ENCODE peak calls at places on chromosomes 3 and 15, in five cellular contexts. One of them, this sample, is unnamed.
A peak's percentile ranks its signal among the peaks of the same experiment; 100 is the strongest.

GRCh38 chr15:38611228-38611627 is 46.6 kb upstream of the RASGRP1 start:
- DNase-seq in uterus: no peak
- DNase-seq in GM23248: no peak
- DNase-seq in heart right ventricle: no peak
- DNase-seq in sigmoid colon: no peak
- DNase-seq in this sample: no peak

GRCh38 chr15:52653451-52653964 is 25.7 kb downstream of the ATOSA start:
- DNase-seq in uterus: no peak
- DNase-seq in heart right ventricle: no peak
- DNase-seq in GM23248: peak; percentile 75
- DNase-seq in sigmoid colon: no peak
- DNase-seq in this sample: no peak

GRCh38 chr3:45223889-45224730 is 2.0 kb downstream of the TMEM158 start:
- DNase-seq in sigmoid colon: no peak
- DNase-seq in GM23248: peak; percentile 82
- DNase-seq in heart right ventricle: no peak
- DNase-seq in uterus: no peak
- DNase-seq in this sample: no peak

GRCh38 chr15:39102431-39102830 is 478.4 kb upstream of the THBS1 start:
- DNase-seq in uterus: no peak
- DNase-seq in GM23248: peak; percentile 31
- DNase-seq in sigmoid colon: no peak
- DNase-seq in heart right ventricle: no peak
- DNase-seq in this sample: no peak

GRCh38 chr3:150743508-150743907 is 19.5 kb downstream of the SIAH2 start:
- DNase-seq in uterus: no peak
- DNase-seq in GM23248: peak; percentile 57
- DNase-seq in sigmoid colon: no peak
- DNase-seq in heart right ventricle: no peak
- DNase-seq in this sample: no peak

GRCh38 chr3:37531071-37531720 is 330.5 kb upstream of the CTDSPL start:
- DNase-seq in GM23248: no peak
- DNase-seq in uterus: no peak
- DNase-seq in sigmoid colon: no peak
- DNase-seq in heart right ventricle: peak; percentile 42
- DNase-seq in this sample: no peak

GRCh38 chr3:152197451-152197850 is 71.3 kb upstream of the MBNL1 start:
- DNase-seq in GM23248: peak; percentile 70
- DNase-seq in sigmoid colon: no peak
- DNase-seq in uterus: no peak
- DNase-seq in heart right ventricle: no peak
- DNase-seq in this sample: no peak

GRCh38 chr3:45321607-45322391 is 66.6 kb upstream of the LARS2 start:
- DNase-seq in GM23248: no peak
- DNase-seq in heart right ventricle: no peak
- DNase-seq in sigmoid colon: no peak
- DNase-seq in uterus: no peak
- DNase-seq in this sample: no peak

GRCh38 chr3:99903844-99904243 is 86.2 kb downstream of the CMSS1 start:
- DNase-seq in sigmoid colon: no peak
- DNase-seq in uterus: no peak
- DNase-seq in heart right ventricle: no peak
- DNase-seq in GM23248: peak; percentile 21
- DNase-seq in this sample: no peak

GRCh38 chr3:38586546-38587520 is 62.7 kb downstream of the SCN5A start:
- DNase-seq in sigmoid colon: no peak
- DNase-seq in GM23248: no peak
- DNase-seq in heart right ventricle: no peak
- DNase-seq in uterus: no peak
- DNase-seq in this sample: no peak

GRCh38 chr15:66269326-66270090 is 16.0 kb upstream of the MEGF11 start:
- DNase-seq in uterus: no peak
- DNase-seq in GM23248: peak; percentile 44
- DNase-seq in heart right ventricle: no peak
- DNase-seq in sigmoid colon: no peak
- DNase-seq in this sample: no peak

GRCh38 chr15:79680721-79681120 is 216.1 kb downstream of the MTHFS start:
- DNase-seq in GM23248: peak; percentile 87
- DNase-seq in heart right ventricle: no peak
- DNase-seq in sigmoid colon: no peak
- DNase-seq in uterus: no peak
- DNase-seq in this sample: no peak

GRCh38 chr3:157544501-157545139 is 41.4 kb upstream of the VEPH1 start:
- DNase-seq in uterus: no peak
- DNase-seq in GM23248: peak; percentile 75
- DNase-seq in heart right ventricle: no peak
- DNase-seq in sigmoid colon: no peak
- DNase-seq in this sample: peak; percentile 36

GRCh38 chr3:157540656-157541055 is 37.4 kb upstream of the VEPH1 start:
- DNase-seq in uterus: no peak
- DNase-seq in heart right ventricle: no peak
- DNase-seq in sigmoid colon: no peak
- DNase-seq in GM23248: no peak
- DNase-seq in this sample: no peak

GRCh38 chr3:157543491-157544035 is 40.3 kb upstream of the VEPH1 start:
- DNase-seq in uterus: no peak
- DNase-seq in heart right ventricle: no peak
- DNase-seq in sigmoid colon: no peak
- DNase-seq in GM23248: peak; percentile 43
- DNase-seq in this sample: no peak

GRCh38 chr3:157541506-157542236 is 38.5 kb upstream of the VEPH1 start:
- DNase-seq in sigmoid colon: no peak
- DNase-seq in uterus: no peak
- DNase-seq in heart right ventricle: no peak
- DNase-seq in GM23248: no peak
- DNase-seq in this sample: no peak

GRCh38 chr3:157542711-157543485 is 39.7 kb upstream of the VEPH1 start:
- DNase-seq in heart right ventricle: peak; percentile 77
- DNase-seq in GM23248: peak; percentile 89
- DNase-seq in sigmoid colon: peak; percentile 86
- DNase-seq in uterus: peak; percentile 64
- DNase-seq in this sample: peak; percentile 46
- H3K27ac ChIP-seq in heart right ventricle: peak overlapping the region; percentile 16
- H3K27ac ChIP-seq in GM23248: no peak overlapping the region
- H3K27ac ChIP-seq in sigmoid colon: peak overlapping the region; percentile 40
- H3K27ac ChIP-seq in uterus: no peak overlapping the region
- H3K27ac ChIP-seq in this sample: peak overlapping the region; percentile 58

GRCh38 chr3:197801801-197802504 is 10.9 kb downstream of the LRCH3 start:
- DNase-seq in heart right ventricle: no peak
- DNase-seq in GM23248: peak; percentile 73
- DNase-seq in uterus: no peak
- DNase-seq in sigmoid colon: no peak
- DNase-seq in this sample: no peak
- H3K4me3 ChIP-seq in heart right ventricle: no peak overlapping the region
- H3K4me3 ChIP-seq in GM23248: peak overlapping the region; percentile 1
- H3K4me3 ChIP-seq in uterus: no peak overlapping the region
- H3K4me3 ChIP-seq in sigmoid colon: no peak overlapping the region
- H3K4me3 ChIP-seq in this sample: no peak overlapping the region

DNA sequence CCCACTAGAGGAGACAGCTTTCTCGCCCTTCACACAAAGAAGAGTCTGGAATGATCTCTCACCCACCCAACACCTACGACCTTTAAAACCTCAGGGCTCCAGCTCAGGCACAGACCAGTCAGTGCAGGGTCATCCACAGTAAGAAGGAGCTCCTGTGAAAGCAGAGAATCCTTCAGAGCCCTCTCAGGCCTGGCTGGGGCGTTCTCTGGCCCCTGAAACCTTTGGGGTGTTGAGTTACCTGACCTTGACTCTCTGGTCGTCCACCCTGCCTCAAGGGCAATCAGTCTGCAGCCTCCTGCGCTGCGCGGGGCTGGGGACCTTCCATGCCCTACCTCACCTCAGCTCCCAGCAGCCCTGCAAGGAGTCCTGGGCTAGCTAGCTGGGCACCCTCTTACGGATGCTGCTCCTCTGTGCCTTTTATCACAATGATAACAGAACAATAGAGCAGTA is 106.2 kb downstream of the ADCY5 start:
- DNase-seq in sigmoid colon: peak; percentile 58
- DNase-seq in heart right ventricle: no peak
- DNase-seq in uterus: no peak
- DNase-seq in GM23248: no peak
- DNase-seq in this sample: no peak
- H3K27ac ChIP-seq in sigmoid colon: peak overlapping the region; percentile 69
- H3K27ac ChIP-seq in heart right ventricle: no peak overlapping the region
- H3K27ac ChIP-seq in uterus: no peak overlapping the region
- H3K27ac ChIP-seq in GM23248: no peak overlapping the region
- H3K27ac ChIP-seq in this sample: no peak overlapping the region

GRCh38 chr3:101853465-101853864 is 4.2 kb downstream of the NFKBIZ start:
- DNase-seq in uterus: no peak
- DNase-seq in GM23248: no peak
- DNase-seq in heart right ventricle: no peak
- DNase-seq in sigmoid colon: no peak
- DNase-seq in this sample: no peak

GRCh38 chr3:101852315-101852714 is 3.0 kb downstream of the NFKBIZ start:
- DNase-seq in uterus: no peak
- DNase-seq in sigmoid colon: no peak
- DNase-seq in heart right ventricle: no peak
- DNase-seq in GM23248: no peak
- DNase-seq in this sample: no peak

GRCh38 chr3:101853971-101854370 is 4.7 kb downstream of the NFKBIZ start:
- DNase-seq in sigmoid colon: no peak
- DNase-seq in GM23248: no peak
- DNase-seq in heart right ventricle: no peak
- DNase-seq in uterus: no peak
- DNase-seq in this sample: no peak

GRCh38 chr3:101852983-101853382 is 3.7 kb downstream of the NFKBIZ start:
- DNase-seq in uterus: no peak
- DNase-seq in heart right ventricle: no peak
- DNase-seq in GM23248: no peak
- DNase-seq in sigmoid colon: no peak
- DNase-seq in this sample: no peak

DNA sequence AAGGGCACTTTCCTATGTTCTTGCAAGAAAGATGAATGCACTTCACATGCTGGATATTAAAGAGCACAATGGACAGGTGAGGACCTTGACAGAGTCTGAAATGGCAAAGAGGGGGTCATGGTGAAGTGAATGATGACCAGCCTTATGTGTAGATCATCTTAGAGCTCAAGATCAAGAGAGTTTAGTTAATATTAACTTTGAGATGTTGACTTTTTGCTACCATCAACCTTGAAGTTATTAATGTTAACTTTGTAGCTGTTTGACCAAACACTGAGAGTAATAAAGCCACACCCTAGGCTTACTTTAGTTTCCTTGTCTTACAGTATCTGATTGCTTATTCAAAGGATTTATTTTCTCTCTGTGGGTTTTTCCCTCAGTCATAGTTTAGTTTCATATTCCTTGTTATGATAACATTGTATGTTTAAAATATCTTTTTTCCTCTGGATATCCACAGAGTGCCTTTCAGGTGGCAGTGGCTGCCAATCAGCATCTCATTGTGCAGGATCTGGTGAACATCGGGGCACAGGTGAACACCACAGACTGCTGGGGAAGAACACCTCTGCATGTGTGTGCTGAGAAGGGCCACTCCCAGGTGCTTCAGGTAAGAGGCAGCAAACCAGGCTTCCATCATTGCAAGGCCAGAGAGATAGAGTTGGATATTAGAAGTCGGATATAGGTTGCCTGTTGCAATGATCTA is 5.4 kb downstream of the NFKBIZ start:
- DNase-seq in GM23248: no peak
- DNase-seq in uterus: no peak
- DNase-seq in sigmoid colon: no peak
- DNase-seq in heart right ventricle: no peak
- DNase-seq in this sample: no peak
- H3K4me3 ChIP-seq in GM23248: no peak overlapping the region
- H3K4me3 ChIP-seq in uterus: no peak overlapping the region
- H3K4me3 ChIP-seq in sigmoid colon: no peak overlapping the region
- H3K4me3 ChIP-seq in heart right ventricle: no peak overlapping the region
- H3K4me3 ChIP-seq in this sample: no peak overlapping the region

GRCh38 chr15:51367322-51367976 is 26.0 kb downstream of the GLDN start:
- DNase-seq in sigmoid colon: no peak
- DNase-seq in heart right ventricle: no peak
- DNase-seq in uterus: no peak
- DNase-seq in GM23248: peak; percentile 68
- DNase-seq in this sample: no peak
- H3K27ac ChIP-seq in sigmoid colon: no peak overlapping the region
- H3K27ac ChIP-seq in heart right ventricle: no peak overlapping the region
- H3K27ac ChIP-seq in uterus: no peak overlapping the region
- H3K27ac ChIP-seq in GM23248: peak overlapping the region; percentile 42
- H3K27ac ChIP-seq in this sample: no peak overlapping the region

DNA sequence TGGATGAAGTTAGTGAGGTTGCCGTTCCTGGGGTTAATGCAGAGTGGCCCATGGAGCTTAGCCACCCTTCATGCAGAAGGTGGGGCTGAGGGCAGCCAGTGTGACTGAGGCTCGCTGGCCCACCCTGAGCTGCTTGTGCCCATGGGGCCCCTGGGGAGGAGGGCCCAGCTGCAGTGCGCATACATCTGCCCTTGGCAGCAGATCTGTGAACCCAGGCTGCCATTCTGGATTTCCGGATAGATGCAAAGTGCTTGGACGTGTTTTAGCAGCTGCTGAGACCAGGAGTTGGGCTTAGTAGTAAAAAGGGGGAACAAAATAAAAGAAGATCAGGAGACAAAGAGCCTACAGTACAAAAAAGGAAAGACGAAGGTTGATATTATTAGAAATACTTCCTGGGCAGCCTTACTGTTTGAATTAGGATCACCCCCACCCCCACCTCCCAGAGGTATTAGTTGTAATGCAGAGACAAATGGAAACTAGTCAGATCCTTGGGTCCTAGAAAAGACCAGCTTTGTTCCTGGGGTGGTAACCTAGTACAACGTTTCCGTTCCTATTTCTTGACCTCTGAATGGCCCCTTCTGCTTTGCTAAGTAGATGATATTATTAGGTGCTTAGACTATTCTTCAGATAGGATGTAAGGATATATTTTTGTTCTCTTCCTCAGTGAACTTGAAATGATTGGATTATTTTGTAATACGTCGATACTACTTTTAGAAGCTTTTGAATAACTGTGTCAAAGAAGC is 70.3 kb downstream of the IGF1R start:
- DNase-seq in GM23248: no peak
- DNase-seq in sigmoid colon: no peak
- DNase-seq in uterus: no peak
- DNase-seq in heart right ventricle: no peak
- DNase-seq in this sample: no peak
- H3K4me3 ChIP-seq in GM23248: no peak overlapping the region
- H3K4me3 ChIP-seq in sigmoid colon: no peak overlapping the region
- H3K4me3 ChIP-seq in uterus: no peak overlapping the region
- H3K4me3 ChIP-seq in heart right ventricle: no peak overlapping the region
- H3K4me3 ChIP-seq in this sample: no peak overlapping the region

GRCh38 chr3:188362405-188362831 is 208.5 kb downstream of the LPP start:
- DNase-seq in heart right ventricle: no peak
- DNase-seq in uterus: no peak
- DNase-seq in sigmoid colon: no peak
- DNase-seq in GM23248: peak; percentile 93
- DNase-seq in this sample: no peak

GRCh38 chr3:188361888-188362287 is 207.9 kb downstream of the LPP start:
- DNase-seq in uterus: no peak
- DNase-seq in sigmoid colon: no peak
- DNase-seq in heart right ventricle: no peak
- DNase-seq in GM23248: no peak
- DNase-seq in this sample: no peak

GRCh38 chr3:188365184-188365583 is 211.2 kb downstream of the LPP start:
- DNase-seq in sigmoid colon: no peak
- DNase-seq in uterus: no peak
- DNase-seq in GM23248: no peak
- DNase-seq in heart right ventricle: no peak
- DNase-seq in this sample: no peak

GRCh38 chr3:188358787-188359493 is 205.0 kb downstream of the LPP start:
- DNase-seq in uterus: no peak
- DNase-seq in sigmoid colon: no peak
- DNase-seq in heart right ventricle: no peak
- DNase-seq in GM23248: no peak
- DNase-seq in this sample: no peak

GRCh38 chr3:188360364-188360881 is 206.5 kb downstream of the LPP start:
- DNase-seq in uterus: no peak
- DNase-seq in heart right ventricle: no peak
- DNase-seq in GM23248: no peak
- DNase-seq in sigmoid colon: no peak
- DNase-seq in this sample: no peak
- H3K27ac ChIP-seq in uterus: no peak overlapping the region
- H3K27ac ChIP-seq in heart right ventricle: no peak overlapping the region
- H3K27ac ChIP-seq in GM23248: no peak overlapping the region
- H3K27ac ChIP-seq in sigmoid colon: peak overlapping the region; percentile 56
- H3K27ac ChIP-seq in this sample: no peak overlapping the region

This sample was measured in gastrocnemius medialis.